ENCODE peak calls at places on chromosomes 4 and X, in five cellular contexts. V is CD8-positive, alpha-beta T cell; H is CD4-positive, alpha-beta T cell; S is CD14-positive monocyte; N is Peyer's patch. Z is an unnamed sample.

GRCh38 chr4:56082809-56083208 is 134.1 kb downstream of the CEP135 start:
- DNase-seq in V (no peak), H (no peak), S (no peak), N (no peak), Z (no peak)

GRCh38 chrX:109600114-109600710 is 24.8 kb downstream of the KCNE5 start:
- DNase-seq in V (no peak), N (no peak), S (no peak), H (no peak), Z (no peak)

GRCh38 chr4:70880739-70881138 is 21.4 kb upstream of the MOB1B start:
- DNase-seq in H (no peak), N (no peak), S (no peak), V (no peak), Z (no peak)

GRCh38 chrX:16187024-16187698 is 19.9 kb downstream of the MAGEB17 start:
- DNase-seq in S (no peak), H (no peak), N (no peak), V (no peak), Z (no peak)

GRCh38 chrX:23844502-23845138 is 61.6 kb downstream of the SAT1 start:
- DNase-seq in N (no peak), S (no peak), V (no peak), H (no peak), Z (no peak)

GRCh38 chr4:108783666-108784463 is 21.0 kb upstream of the ETNPPL start:
- DNase-seq in S (no peak), V (no peak), N (no peak), H (no peak), Z (no peak)

GRCh38 chr4:189988892-189989431 is 38.1 kb downstream of the FRG2 start:
- DNase-seq in N (no peak), V (no peak), H (no peak), S (no peak), Z (no peak)

GRCh38 chrX:73852022-73852421 is 289.0 kb downstream of the CHIC1 start:
- DNase-seq in S (no peak), V (no peak), H (no peak), N (no peak), Z (no peak)

GRCh38 chrX:119728487-119728886 is 29.9 kb upstream of the SOWAHD start:
- DNase-seq in H (no peak), S (no peak), V (no peak), N (no peak), Z (no peak)

GRCh38 chr4:150242820-150243458 is 164.7 kb downstream of the DCLK2 start:
- DNase-seq in H (no peak), V (no peak), S (no peak), N (no peak), Z (no peak)

GRCh38 chrX:108165349-108166111 is 74.0 kb downstream of the ATG4A start:
- DNase-seq in N (no peak), V (no peak), H (no peak), S (no peak), Z (no peak)

GRCh38 chrX:130051176-130051845 is 59.0 kb downstream of the ELF4 start:
- DNase-seq in N (no peak), H (no peak), V (no peak), S (no peak), Z (no peak)

GRCh38 chr4:3773552-3774001 is 7.4 kb downstream of the ADRA2C start:
- DNase-seq in H (no peak), V (no peak), S (no peak), N (no peak), Z (no peak)

GRCh38 chr4:99323761-99324160 is 2.6 kb upstream of the ADH1B start:
- DNase-seq in S (no peak), H (no peak), N (no peak), V (no peak), Z (no peak)

GRCh38 chr4:114694770-114695169 is 96.2 kb downstream of the UGT8 start:
- DNase-seq in N (no peak), H (no peak), V (no peak), S (no peak), Z (no peak)

GRCh38 chrX:134020910-134021309 is 35.5 kb upstream of the GPC3 start:
- DNase-seq in S (no peak), H (no peak), N (no peak), V (no peak), Z (no peak)

GRCh38 chrX:57906790-57907189 is 3.5 kb downstream of the ZXDA start:
- DNase-seq in V (no peak), N (no peak), S (no peak), H (no peak), Z (no peak)

GRCh38 chrX:135185795-135186443 is 14.7 kb upstream of the CT55 start:
- DNase-seq in N (no peak), V (no peak), S (no peak), H (peak; percentile 6), Z (no peak)

GRCh38 chr4:187550256-187550950 is 445.2 kb upstream of the ZFP42 start:
- DNase-seq in S (no peak), V (no peak), N (no peak), H (no peak), Z (no peak)

GRCh38 chrX:43589735-43590515 is 66.2 kb upstream of the MAOA start:
- DNase-seq in N (no peak), H (no peak), V (no peak), S (no peak), Z (no peak)

GRCh38 chr4:187972135-187972534 is 23.4 kb upstream of the ZFP42 start:
- DNase-seq in N (no peak), H (no peak), V (no peak), S (no peak), Z (no peak)

GRCh38 chr4:76504613-76505465 is 69.8 kb downstream of the SHROOM3 start:
- DNase-seq in N (no peak), H (no peak), S (no peak), V (no peak), Z (peak; percentile 29)

GRCh38 chr4:176187610-176188009 is 7.8 kb downstream of the SPATA4 start:
- DNase-seq in V (no peak), H (no peak), N (no peak), S (no peak), Z (no peak)

GRCh38 chrX:67734111-67734753 is 190.4 kb downstream of the AR start:
- DNase-seq in N (no peak), S (no peak), H (no peak), V (no peak), Z (no peak)

DNA sequence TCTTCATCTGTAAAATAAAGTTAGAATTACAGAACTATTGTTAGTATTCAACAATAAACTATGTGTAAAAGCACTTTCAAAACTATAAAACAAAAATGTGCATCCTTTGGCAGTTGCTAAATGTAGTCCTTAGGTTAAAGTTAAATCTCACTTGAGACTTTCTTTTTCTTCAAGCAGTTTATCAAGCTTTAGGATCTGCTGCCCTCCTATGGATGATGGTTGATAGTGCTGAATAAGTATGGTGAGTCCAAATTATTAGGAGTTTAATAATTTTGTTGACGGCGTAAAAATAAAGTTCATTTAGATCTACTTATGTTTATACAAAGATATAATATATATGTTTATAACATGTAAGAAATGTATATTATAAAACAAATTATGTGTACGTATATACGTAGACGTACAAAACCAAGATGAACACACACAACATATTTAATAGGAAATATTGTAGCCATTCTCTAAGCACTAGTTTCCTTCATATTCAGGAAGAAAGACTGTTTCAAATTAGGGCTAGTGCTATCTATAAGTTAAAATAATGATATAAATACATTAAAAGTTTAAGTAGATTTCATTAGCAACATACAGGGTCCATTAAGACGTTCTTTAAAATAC is 22.3 kb downstream of the UGT2A2 start:
- DNase-seq in N (no peak), V (no peak), S (no peak), H (no peak), Z (no peak)
- TF ChIP-seq CTCF in N (no peak), V (no peak), S (no peak), H (no peak), Z (peak; percentile 57)

GRCh38 chrX:40173662-40174593 is 76.2 kb upstream of the BCOR start:
- DNase-seq in S (no peak), H (no peak), N (peak; percentile 62), V (peak; percentile 37), Z (no peak)
- TF ChIP-seq CTCF in S (no peak), H (no peak), N (no peak), V (no peak), Z (no peak)

GRCh38 chr4:60805500-60806313 is 394.4 kb upstream of the ADGRL3 start:
- DNase-seq in S (no peak), V (no peak), H (no peak), N (no peak), Z (no peak)
- TF ChIP-seq CTCF in S (peak; percentile 12), V (no peak), H (no peak), N (peak; percentile 26), Z (peak; percentile 69)

GRCh38 chr4:13432453-13432852 is 51.7 kb downstream of the RAB28 start:
- DNase-seq in N (no peak), S (no peak), H (no peak), V (no peak), Z (no peak)

GRCh38 chr4:13436962-13437361 is 47.2 kb downstream of the RAB28 start:
- DNase-seq in S (no peak), H (no peak), V (no peak), N (no peak), Z (no peak)

GRCh38 chr4:13427599-13428325 is 56.4 kb downstream of the RAB28 start:
- DNase-seq in H (no peak), S (no peak), V (no peak), N (no peak), Z (no peak)

DNA sequence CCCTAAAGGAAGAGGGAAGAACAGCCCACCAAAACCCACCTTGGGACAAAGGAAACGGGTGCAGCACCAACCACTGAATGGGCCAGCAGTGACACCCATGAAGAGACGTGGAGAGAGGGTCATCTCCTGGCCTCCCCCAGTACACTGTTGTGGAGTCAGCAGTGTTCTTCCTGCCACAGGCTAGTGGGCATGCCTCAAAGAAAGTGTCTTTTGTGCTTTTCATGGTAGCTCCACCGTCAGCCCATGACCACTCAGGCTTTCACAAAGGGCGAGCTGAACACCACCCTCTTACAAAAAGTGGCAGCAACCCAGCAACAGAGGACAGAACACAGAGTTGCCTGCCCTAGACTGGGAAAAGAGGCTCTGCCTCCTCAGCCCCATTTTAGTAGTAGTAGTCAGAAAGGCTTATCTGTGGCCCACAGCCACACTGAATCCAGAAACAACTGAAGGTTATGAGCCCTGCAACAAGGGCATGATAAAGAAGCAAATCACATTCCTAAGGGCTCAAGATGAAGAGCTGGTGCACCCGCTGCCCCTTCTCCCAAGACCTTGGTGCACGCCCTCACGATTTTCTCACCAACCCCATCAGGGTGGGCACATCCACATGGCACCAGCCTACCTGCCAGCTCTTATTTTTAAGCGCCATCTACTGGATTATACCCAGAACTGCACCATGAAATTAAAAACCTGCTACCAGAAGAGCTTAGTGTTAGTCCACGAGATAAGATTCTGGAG is 53.1 kb downstream of the RAB28 start:
- DNase-seq in V (no peak), S (no peak), N (no peak), H (no peak), Z (no peak)
- TF ChIP-seq CTCF in V (peak; percentile 14), S (peak; percentile 43), N (no peak), H (no peak), Z (peak; percentile 10)